ENCODE peak calls at places on chromosomes 6 and 20, in seven cellular contexts. G, B, N, A, C, W and F are unnamed samples. For H3K9me3, the result is how much of the 10 kb centered on the place peaks cover.

GRCh38 chr6:156395276-156395675 is 381.9 kb upstream of the ARID1B start:
- DNase-seq in A (no peak), W (no peak), G (peak), C (no peak), B (no peak), N (no peak), F (no peak)

GRCh38 chr20:63360850-63361497 is at the start of gene CHRNA4:
- DNase-seq in W (no peak), N (no peak), A (no peak), C (no peak), G (no peak), B (no peak), F (no peak)

GRCh38 chr6:96621983-96622382 is 59.1 kb downstream of the FHL5 start:
- DNase-seq in C (no peak), B (no peak), W (no peak), G (no peak), A (no peak), N (no peak), F (no peak)

GRCh38 chr6:141199074-141199473 is 933.7 kb upstream of the GJE1 start:
- DNase-seq in W (no peak), B (no peak), N (peak), G (no peak), C (no peak), A (no peak), F (no peak)

GRCh38 chr6:30583921-30584320 is 12.7 kb downstream of the ABCF1 start:
- DNase-seq in B (no peak), N (no peak), C (no peak), W (no peak), G (no peak), A (no peak), F (no peak)

GRCh38 chr6:90463359-90463758 is 123.5 kb downstream of the MAP3K7 start:
- DNase-seq in G (no peak), A (no peak), C (no peak), W (no peak), B (no peak), N (no peak), F (no peak)

GRCh38 chr20:2246081-2246491 is 49.7 kb upstream of the TGM3 start:
- DNase-seq in C (no peak), G (no peak), A (no peak), B (no peak), N (no peak), W (no peak), F (no peak)

GRCh38 chr6:155782320-155782730 is 326.7 kb upstream of the NOX3 start:
- DNase-seq in C (peak), N (peak), G (peak), W (no peak), B (no peak), A (no peak), F (no peak)

GRCh38 chr6:11246722-11247121 is 14.3 kb upstream of the NEDD9 start:
- DNase-seq in C (no peak), G (no peak), N (no peak), B (no peak), A (no peak), W (no peak), F (no peak)

GRCh38 chr20:32829291-32830005 is 9.7 kb downstream of the MAPRE1 start:
- DNase-seq in W (no peak), N (peak), A (no peak), C (no peak), B (no peak), G (no peak), F (no peak)

GRCh38 chr20:40325006-40325563 is 364.0 kb downstream of the MAFB start:
- DNase-seq in W (no peak), C (no peak), N (no peak), B (no peak), A (no peak), G (no peak), F (no peak)

GRCh38 chr6:92700411-92700810 is 718.9 kb downstream of the EPHA7 start:
- DNase-seq in G (no peak), B (no peak), C (no peak), A (no peak), N (no peak), W (no peak), F (no peak)

GRCh38 chr6:81890846-81891245 is 138.4 kb upstream of the TENT5A start:
- DNase-seq in A (no peak), W (no peak), N (peak), B (no peak), C (no peak), G (no peak), F (no peak)

GRCh38 chr6:122501475-122501874 is 29.9 kb upstream of the SERINC1 start:
- DNase-seq in A (no peak), G (no peak), B (no peak), N (no peak), C (no peak), W (no peak), F (no peak)
- H3K9me3 ChIP-seq in A (under half), G (half or more), B (under half), N (under half), C (under half), W (under half), F (under half)

GRCh38 chr20:46990017-46990810 is 95.6 kb downstream of the EYA2 start:
- DNase-seq in N (no peak), C (no peak), G (no peak), B (no peak), W (peak), A (no peak), F (peak)
- TF ChIP-seq POLR2A in N (no peak), C (no peak), G (no peak), B (no peak), W (no peak), A (no peak), F (no peak)

GRCh38 chr20:29742699-29743100 is 1514.8 kb upstream of the DEFB115 start:
- DNase-seq in G (no peak), C (no peak), B (no peak), W (no peak), A (no peak), N (no peak), F (no peak)
- H3K9me3 ChIP-seq in G (under half), C (under half), B (under half), W (under half), A (under half), N (under half), F (under half)

GRCh38 chr6:36998723-36999466 is 6.6 kb upstream of the FGD2 start:
- DNase-seq in N (no peak), G (no peak), A (no peak), C (no peak), W (no peak), B (no peak), F (no peak)
- TF ChIP-seq POLR2A in N (no peak), G (no peak), A (no peak), C (no peak), W (no peak), B (no peak), F (no peak)

GRCh38 chr6:3094815-3095214 is 23.7 kb upstream of the BPHL start:
- DNase-seq in N (no peak), A (no peak), G (no peak), C (no peak), W (no peak), B (no peak), F (no peak)
- H3K9me3 ChIP-seq in N (under half), A (under half), G (under half), C (under half), W (under half), B (under half), F (under half)

DNA sequence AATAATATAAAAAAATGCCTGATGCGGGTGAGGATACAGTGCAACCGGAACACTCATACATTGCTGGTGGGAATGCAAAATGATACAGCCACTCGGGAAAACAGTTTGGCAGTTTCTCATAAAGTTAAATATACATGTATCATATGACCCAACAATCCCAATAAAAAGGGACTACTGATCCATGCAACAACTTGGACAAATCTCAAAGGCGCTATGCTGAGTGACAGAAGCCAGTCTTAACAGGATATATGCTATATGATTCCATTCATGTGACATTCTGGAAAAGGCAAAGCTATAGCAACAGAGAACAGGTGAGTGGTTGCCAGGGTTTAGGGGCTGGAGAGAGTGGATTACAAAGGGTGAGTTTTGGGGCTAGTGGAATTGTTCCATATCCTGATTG is 170.2 kb upstream of the MLN start:
- DNase-seq in G (no peak), A (no peak), W (no peak), N (no peak), B (no peak), C (no peak), F (peak)
- TF ChIP-seq POLR2A in G (no peak), A (no peak), W (no peak), N (no peak), B (no peak), C (no peak), F (no peak)

GRCh38 chr6:302760-303159 is 10.5 kb downstream of the DUSP22 start:
- DNase-seq in N (no peak), A (no peak), W (no peak), G (no peak), C (no peak), B (no peak), F (peak)
- H3K9me3 ChIP-seq in N (under half), A (under half), W (under half), G (under half), C (under half), B (under half), F (under half)

DNA sequence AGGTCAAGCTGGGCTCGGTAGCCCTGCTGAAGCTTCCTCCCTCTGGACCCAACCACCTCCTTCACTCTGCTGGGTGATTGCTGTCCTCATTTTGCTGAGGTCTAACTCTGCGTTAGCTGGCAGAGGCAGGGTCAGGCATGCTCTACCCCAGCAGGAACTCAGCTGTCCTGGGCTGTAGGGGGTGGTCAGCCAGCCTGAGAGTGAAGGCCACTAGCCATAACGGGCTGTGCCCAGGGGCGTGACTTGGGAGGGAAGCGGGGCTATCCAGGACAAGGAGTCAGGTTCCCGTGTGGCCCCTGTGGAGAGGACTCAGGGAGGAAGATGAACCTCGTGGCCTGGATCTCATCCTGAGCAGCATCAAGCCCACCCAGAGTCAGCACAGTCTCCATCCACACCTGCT is 761 bp downstream of the CST5 start:
- DNase-seq in G (no peak), C (no peak), B (no peak), A (no peak), N (no peak), W (no peak), F (no peak)
- TF ChIP-seq POLR2A in G (no peak), C (no peak), B (no peak), A (no peak), N (no peak), W (no peak), F (no peak)

GRCh38 chr6:64694356-64694755 is 1012.7 kb downstream of the EYS start:
- DNase-seq in N (no peak), G (no peak), C (no peak), A (no peak), B (no peak), W (no peak), F (no peak)
- H3K9me3 ChIP-seq in N (under half), G (under half), C (under half), A (under half), B (under half), W (under half), F (under half)

GRCh38 chr6:13427838-13428527 is 59.4 kb downstream of the GFOD1 start:
- DNase-seq in A (peak), G (peak), B (no peak), C (no peak), W (no peak), N (no peak), F (no peak)
- TF ChIP-seq POLR2A in A (no peak), G (no peak), B (no peak), C (no peak), W (no peak), N (no peak), F (no peak)